ENCODE peak calls at places on chromosomes 16 and 17, in seven cellular contexts. I, M, F, S, Y, C and H are unnamed samples.

GRCh38 chr16:31135535-31136286 is at the start of gene PRSS8:
- DNase-seq in I (no peak), M (no peak), F (no peak), S (no peak), Y (no peak), C (peak; percentile 76), H (peak; percentile 89)

GRCh38 chr17:7184091-7184488 is 4.9 kb upstream of the ASGR1 start:
- DNase-seq in I (no peak), M (peak; percentile 62), F (peak; percentile 85), S (no peak), Y (peak; percentile 57), C (no peak), H (no peak)

GRCh38 chr17:4152471-4152870 is 9.5 kb downstream of the CYB5D2 start:
- DNase-seq in I (no peak), M (no peak), F (no peak), S (peak; percentile 72), Y (no peak), C (no peak), H (no peak)

GRCh38 chr16:85436636-85437160 is 176.4 kb upstream of the GSE1 start:
- DNase-seq in I (peak; percentile 29), M (no peak), F (peak; percentile 65), S (no peak), Y (peak; percentile 49), C (peak; percentile 94), H (peak; percentile 97)

GRCh38 chr16:2719328-2720062 is 529 bp downstream of the PRSS27 start:
- DNase-seq in I (no peak), M (peak; percentile 60), F (no peak), S (no peak), Y (no peak), C (peak; percentile 68), H (no peak)

GRCh38 chr17:4506892-4507291 is 8.2 kb downstream of the SPNS2 start:
- DNase-seq in I (no peak), M (no peak), F (no peak), S (no peak), Y (no peak), C (no peak), H (no peak)

GRCh38 chr16:70777496-70777895 is 23.5 kb downstream of the VAC14 start:
- DNase-seq in I (no peak), M (no peak), F (no peak), S (no peak), Y (no peak), C (no peak), H (no peak)

GRCh38 chr17:2421315-2422147 is 20.7 kb upstream of the MNT start:
- DNase-seq in I (no peak), M (peak; percentile 76), F (no peak), S (no peak), Y (no peak), C (peak; percentile 83), H (no peak)

GRCh38 chr17:42354956-42355843 is 33.0 kb downstream of the STAT3 start:
- DNase-seq in I (peak; percentile 82), M (no peak), F (no peak), S (peak; percentile 50), Y (no peak), C (no peak), H (no peak)

GRCh38 chr17:72430611-72431432 is 310.0 kb downstream of the SOX9 start:
- DNase-seq in I (peak; percentile 26), M (no peak), F (no peak), S (no peak), Y (no peak), C (peak; percentile 62), H (peak; percentile 82)

GRCh38 chr16:9258423-9259051 is 167.1 kb downstream of the HAPSTR1 start:
- DNase-seq in I (peak; percentile 2), M (peak; percentile 16), F (no peak), S (peak; percentile 5), Y (peak; percentile 25), C (peak; percentile 77), H (peak; percentile 77)

GRCh38 chr16:15649727-15650018 is 372 bp upstream of the NDE1 start:
- DNase-seq in I (no peak), M (no peak), F (no peak), S (no peak), Y (no peak), C (no peak), H (no peak)

GRCh38 chr16:13779676-13780075 is 140.3 kb upstream of the ERCC4 start:
- DNase-seq in I (no peak), M (no peak), F (no peak), S (no peak), Y (no peak), C (peak; percentile 90), H (no peak)

GRCh38 chr17:59848778-59849177 is 44.0 kb downstream of the TUBD1 start:
- DNase-seq in I (peak; percentile 91), M (peak; percentile 73), F (peak; percentile 80), S (peak; percentile 61), Y (no peak), C (no peak), H (no peak)

GRCh38 chr17:66541461-66542182 is 239.2 kb downstream of the PRKCA start:
- DNase-seq in I (peak; percentile 90), M (no peak), F (no peak), S (peak; percentile 62), Y (no peak), C (no peak), H (no peak)

GRCh38 chr16:528111-529011 is 849 bp downstream of the CAPN15 start:
- DNase-seq in I (peak; percentile 65), M (peak; percentile 54), F (no peak), S (peak; percentile 64), Y (no peak), C (peak; percentile 47), H (peak; percentile 84)

GRCh38 chr16:83939266-83939856 is 13.7 kb upstream of the OSGIN1 start:
- DNase-seq in I (no peak), M (peak; percentile 22), F (no peak), S (no peak), Y (no peak), C (no peak), H (no peak)

GRCh38 chr17:31888124-31888523 is 13.4 kb downstream of the UTP6 start:
- DNase-seq in I (no peak), M (peak; percentile 11), F (no peak), S (no peak), Y (peak; percentile 23), C (no peak), H (no peak)

GRCh38 chr17:5003214-5003867 is 5.6 kb downstream of the KIF1C start:
- DNase-seq in I (no peak), M (no peak), F (no peak), S (no peak), Y (no peak), C (no peak), H (no peak)

GRCh38 chr16:1984347-1985225 is 593 bp downstream of the GFER start:
- DNase-seq in I (no peak), M (peak; percentile 37), F (no peak), S (peak; percentile 42), Y (no peak), C (peak; percentile 32), H (peak; percentile 91)

DNA sequence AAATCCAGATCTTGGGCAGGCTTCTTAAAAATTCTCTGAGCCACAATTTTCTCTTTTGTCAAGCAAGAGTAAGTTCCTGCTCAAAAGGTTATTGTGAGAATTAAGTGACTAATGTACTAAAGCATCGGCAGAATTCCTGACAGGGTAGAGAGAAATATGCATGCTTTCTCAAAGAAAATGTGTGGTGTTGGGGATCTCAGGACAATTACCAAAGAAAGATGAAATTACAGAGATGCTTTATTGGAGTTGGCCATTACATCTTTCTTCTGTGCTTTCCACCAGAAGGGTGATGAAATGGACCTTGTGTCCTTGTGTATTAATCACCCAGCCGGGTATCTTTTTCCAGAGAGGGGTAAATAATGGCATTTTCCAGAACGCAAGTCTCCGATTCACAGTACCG is 1.7 kb upstream of the USP43 start:
- DNase-seq in I (no peak), M (no peak), F (no peak), S (peak; percentile 69), Y (no peak), C (no peak), H (no peak)
- H3K4me3 ChIP-seq in I (no peak overlapping the region), M (no peak overlapping the region), F (no peak overlapping the region), S (no peak overlapping the region), Y (no peak overlapping the region), C (no peak overlapping the region), H (no peak overlapping the region)

DNA sequence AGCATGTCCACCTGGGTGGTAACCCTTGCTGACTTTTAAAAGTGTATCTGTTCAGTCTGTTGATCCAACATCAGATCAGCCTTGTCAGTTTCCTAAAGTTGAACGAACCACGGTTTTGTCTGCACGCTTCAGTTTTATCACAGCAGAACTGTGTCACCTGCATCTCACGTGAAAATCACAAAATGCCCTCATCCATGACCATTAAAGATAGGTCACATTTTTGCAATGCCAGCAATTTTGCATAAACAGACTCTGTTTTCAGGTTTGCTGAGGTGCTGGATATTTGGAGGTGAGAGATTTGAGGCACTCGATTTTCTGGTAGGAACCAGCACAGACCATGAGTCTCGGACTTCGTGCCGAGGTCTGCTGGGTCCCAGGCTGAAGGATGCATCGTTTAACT is 3.0 kb downstream of the METRNL start:
- DNase-seq in I (no peak), M (no peak), F (no peak), S (no peak), Y (no peak), C (no peak), H (no peak)
- H3K27me3 ChIP-seq in I (peaks cover 23% of the 10 kb centered on the region), M (no peaks in the 10 kb centered on the region), F (no peaks in the 10 kb centered on the region), S (peaks cover 8% of the 10 kb centered on the region), Y (no peaks in the 10 kb centered on the region), C (peaks cover 33% of the 10 kb centered on the region), H (peaks cover 27% of the 10 kb centered on the region)

GRCh38 chr17:28598799-28599310 is at the start of gene SPAG5:
- DNase-seq in I (peak; percentile 93), M (peak; percentile 96), F (peak; percentile 95), S (peak; percentile 89), Y (peak; percentile 92), C (peak; percentile 92), H (peak; percentile 99)

GRCh38 chr17:28597606-28598383 is 1.0 kb downstream of the SPAG5 start:
- DNase-seq in I (no peak), M (no peak), F (no peak), S (no peak), Y (no peak), C (no peak), H (no peak)

GRCh38 chr17:28599311-28600184 is 723 bp upstream of the SPAG5 start:
- DNase-seq in I (peak; percentile 84), M (peak; percentile 85), F (peak; percentile 80), S (peak; percentile 90), Y (peak; percentile 53), C (no peak), H (peak; percentile 63)

DNA sequence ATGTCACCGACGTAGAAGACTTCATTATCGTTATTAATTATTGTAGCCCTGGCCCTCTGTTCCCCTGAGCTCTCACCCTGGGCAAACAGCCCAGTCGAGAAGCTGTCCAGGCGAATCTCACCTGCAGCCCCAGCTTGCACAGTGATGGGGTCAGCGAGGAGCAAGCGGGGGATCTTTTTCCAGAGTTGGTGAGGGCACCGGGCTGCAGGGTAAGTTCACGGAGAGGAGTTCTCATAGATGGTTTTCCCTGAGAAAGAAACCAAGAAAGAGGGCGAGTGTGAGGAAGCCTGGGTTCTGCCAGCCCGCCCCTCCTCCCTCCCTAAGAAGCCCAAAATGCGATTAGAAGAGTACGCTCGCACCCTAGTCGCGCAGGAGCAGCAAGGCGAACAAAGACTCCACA is 436 bp downstream of the SPAG5 start:
- DNase-seq in I (no peak), M (no peak), F (no peak), S (no peak), Y (no peak), C (no peak), H (no peak)
- H3K4me3 ChIP-seq in I (peak overlapping the region; percentile 46), M (peak overlapping the region; percentile 56), F (no peak overlapping the region), S (peak overlapping the region; percentile 94), Y (peak overlapping the region; percentile 62), C (peak overlapping the region; percentile 82), H (peak overlapping the region; percentile 70)

DNA sequence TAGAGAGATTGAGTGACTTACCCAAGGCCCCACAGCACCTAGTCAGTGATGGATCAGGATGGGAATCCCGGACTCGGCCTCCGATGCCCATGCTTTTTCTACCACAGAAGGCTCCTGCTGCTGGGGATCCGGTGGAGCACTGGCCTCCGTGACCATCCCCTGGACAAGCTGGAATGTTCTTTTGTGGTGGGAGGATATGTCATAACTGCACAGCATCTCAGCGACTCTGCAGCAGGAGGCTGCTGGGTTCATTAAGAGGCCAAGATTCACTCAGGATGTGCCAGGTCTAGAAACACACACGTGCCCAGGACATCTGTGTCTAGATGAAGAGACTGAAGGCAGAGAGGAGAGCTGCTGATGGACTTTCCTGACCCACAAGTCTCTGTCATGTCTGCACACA is 34.7 kb upstream of the NGFR start:
- DNase-seq in I (no peak), M (no peak), F (no peak), S (no peak), Y (no peak), C (no peak), H (no peak)
- H3K27me3 ChIP-seq in I (no peaks in the 10 kb centered on the region), M (peaks cover 23% of the 10 kb centered on the region), F (no peaks in the 10 kb centered on the region), S (peaks cover 20% of the 10 kb centered on the region), Y (peaks cover 32% of the 10 kb centered on the region), C (no peaks in the 10 kb centered on the region), H (no peaks in the 10 kb centered on the region)